ENCODE peak calls at places on chromosomes 3 and 15, in five cellular contexts. H, J, P, Y and G are unnamed samples.

GRCh38 chr3:27667751-27668150 is 54.4 kb downstream of the EOMES start:
- DNase-seq in Y (no peak), H (no peak), P (no peak), J (no peak), G (no peak)

GRCh38 chr3:128326051-128326823 is 140.5 kb downstream of the DNAJB8 start:
- DNase-seq in H (no peak), Y (no peak), P (no peak), J (no peak), G (no peak)

GRCh38 chr3:184255291-184256039 is 5.9 kb downstream of the CAMK2N2 start:
- DNase-seq in H (no peak), P (no peak), Y (peak), J (no peak), G (no peak)

GRCh38 chr3:104275199-104275598 is 1091.5 kb upstream of the ALCAM start:
- DNase-seq in J (no peak), Y (no peak), H (no peak), P (no peak), G (no peak)

GRCh38 chr3:138331143-138331894 is 1.7 kb upstream of the NME9 start:
- DNase-seq in H (peak), P (peak), J (no peak), Y (no peak), G (no peak)

GRCh38 chr15:64246364-64247189 is 83.8 kb upstream of the PPIB start:
- DNase-seq in H (peak), P (peak), J (peak), Y (peak), G (peak)

GRCh38 chr15:92451225-92451825 is 57.6 kb downstream of the ST8SIA2 start:
- DNase-seq in Y (no peak), J (no peak), P (peak), H (peak), G (no peak)

GRCh38 chr3:119034256-119035013 is at the start of gene IGSF11:
- DNase-seq in Y (peak), P (peak), H (peak), J (peak), G (peak)

GRCh38 chr3:105473521-105474223 is 107.0 kb downstream of the ALCAM start:
- DNase-seq in P (no peak), J (no peak), Y (no peak), H (peak), G (peak)

GRCh38 chr3:47251689-47252088 is 30.9 kb downstream of the KIF9 start:
- DNase-seq in J (no peak), P (no peak), Y (no peak), H (no peak), G (no peak)

GRCh38 chr3:47404955-47405790 is 24.4 kb downstream of the PTPN23 start:
- DNase-seq in Y (no peak), J (no peak), H (no peak), P (no peak), G (no peak)

GRCh38 chr15:28936081-28936480 is 50.3 kb downstream of the APBA2 start:
- DNase-seq in J (no peak), P (no peak), H (no peak), Y (no peak), G (no peak)

GRCh38 chr15:57769266-57769665 is 62.8 kb downstream of the POLR2M start:
- DNase-seq in P (no peak), H (peak), Y (no peak), J (no peak), G (no peak)

GRCh38 chr15:29103825-29104565 is 165.6 kb downstream of the NSMCE3 start:
- DNase-seq in H (peak), J (peak), P (no peak), Y (peak), G (peak)

GRCh38 chr3:104846270-104846669 is 520.4 kb upstream of the ALCAM start:
- DNase-seq in P (no peak), H (peak), J (no peak), Y (no peak), G (no peak)

GRCh38 chr3:85081191-85081895 is 122.6 kb downstream of the CADM2 start:
- DNase-seq in P (peak), Y (no peak), J (no peak), H (peak), G (no peak)

GRCh38 chr3:45273681-45274515 is 47.8 kb upstream of the TMEM158 start:
- DNase-seq in H (peak), Y (no peak), J (no peak), P (no peak), G (no peak)

GRCh38 chr15:87752250-87752951 is 504.1 kb downstream of the NTRK3 start:
- DNase-seq in P (peak), Y (no peak), J (no peak), H (peak), G (no peak)

GRCh38 chr3:44280631-44281030 is 38.9 kb downstream of the TOPAZ1 start:
- DNase-seq in H (no peak), J (no peak), P (no peak), Y (no peak), G (no peak)

GRCh38 chr3:121557426-121557934 is 10.3 kb upstream of the ARGFX start:
- DNase-seq in P (peak), H (no peak), Y (no peak), J (no peak), G (no peak)

GRCh38 chr3:31048143-31048542 is 153.7 kb upstream of the GADL1 start:
- DNase-seq in P (no peak), Y (no peak), H (no peak), J (no peak), G (no peak)

GRCh38 chr3:47578119-47578630 is 490 bp downstream of the CSPG5 start:
- DNase-seq in J (peak), P (peak), Y (peak), H (no peak), G (peak)

GRCh38 chr3:159779883-159780282 is 208.8 kb upstream of the IL12A start:
- DNase-seq in Y (no peak), J (no peak), P (no peak), H (no peak), G (no peak)

GRCh38 chr3:57582470-57583168 is 14.5 kb downstream of the ARF4 start:
- DNase-seq in P (peak), H (no peak), Y (no peak), J (no peak), G (no peak)

GRCh38 chr3:145857956-145858355 is 303.0 kb downstream of the PLOD2 start:
- DNase-seq in P (peak), Y (no peak), H (no peak), J (no peak), G (no peak)